ENCODE peak calls at places on chromosomes 11 and 22, in five cellular contexts. Y is upper lobe of right lung, S is AG04449, J is cardiac muscle cell, X is fibroblast of lung. E is an unnamed sample.

GRCh38 chr11:45087301-45087700 is 59.1 kb upstream of the PRDM11 start:
- DNase-seq in Y (no peak), S (no peak), J (no peak), X (no peak), E (no peak)

GRCh38 chr11:124920870-124921609 is 2.0 kb downstream of the HEPN1 start:
- DNase-seq in Y (peak; percentile 86), S (no peak), J (peak; percentile 76), X (peak; percentile 74), E (peak; percentile 61)

GRCh38 chr22:32080904-32081303 is 37.8 kb downstream of the SLC5A1 start:
- DNase-seq in Y (no peak), S (no peak), J (peak; percentile 63), X (peak; percentile 60), E (peak; percentile 10)

GRCh38 chr22:33379836-33380235 is 321.7 kb upstream of the SYN3 start:
- DNase-seq in Y (no peak), S (no peak), J (no peak), X (no peak), E (no peak)

GRCh38 chr11:98365941-98366340 is 654.8 kb upstream of the CNTN5 start:
- DNase-seq in Y (no peak), S (no peak), J (no peak), X (no peak), E (no peak)

GRCh38 chr11:27280131-27280530 is 82.9 kb downstream of the CCDC34 start:
- DNase-seq in Y (no peak), S (no peak), J (no peak), X (no peak), E (no peak)

GRCh38 chr11:81674211-81674610 is 1059.5 kb downstream of the FAM181B start:
- DNase-seq in Y (no peak), S (no peak), J (peak; percentile 0), X (no peak), E (no peak)

GRCh38 chr11:32435511-32435946 is at the start of gene WT1:
- DNase-seq in Y (no peak), S (no peak), J (peak; percentile 54), X (no peak), E (no peak)

GRCh38 chr22:43488031-43488892 is 76.4 kb downstream of the MPPED1 start:
- DNase-seq in Y (no peak), S (no peak), J (no peak), X (no peak), E (no peak)

GRCh38 chr11:61814242-61814957 is 2.4 kb downstream of the FADS1 start:
- DNase-seq in Y (no peak), S (no peak), J (no peak), X (peak; percentile 40), E (no peak)

GRCh38 chr11:19676508-19677379 is 35.9 kb upstream of the NAV2 start:
- DNase-seq in Y (no peak), S (no peak), J (no peak), X (no peak), E (no peak)

GRCh38 chr11:112776834-112777793 is 184.1 kb upstream of the NCAM1 start:
- DNase-seq in Y (no peak), S (no peak), J (peak; percentile 71), X (no peak), E (no peak)

GRCh38 chr11:115929618-115930129 is 425.5 kb upstream of the CADM1 start:
- DNase-seq in Y (no peak), S (no peak), J (no peak), X (no peak), E (no peak)

GRCh38 chr22:21695432-21696085 is 29.7 kb downstream of the PPIL2 start:
- DNase-seq in Y (no peak), S (no peak), J (no peak), X (no peak), E (no peak)

GRCh38 chr22:38239101-38239761 is 33.6 kb downstream of the TMEM184B start:
- DNase-seq in Y (peak; percentile 74), S (peak; percentile 91), J (peak; percentile 25), X (peak; percentile 89), E (no peak)

GRCh38 chr11:8288824-8289223 is 25.1 kb upstream of the LMO1 start:
- DNase-seq in Y (no peak), S (no peak), J (no peak), X (no peak), E (no peak)

GRCh38 chr11:44555031-44555800 is 10.2 kb upstream of the CD82 start:
- DNase-seq in Y (no peak), S (no peak), J (no peak), X (no peak), E (no peak)

GRCh38 chr11:62792193-62792575 is 378 bp upstream of the TMEM223 start:
- DNase-seq in Y (no peak), S (no peak), J (peak; percentile 94), X (no peak), E (peak; percentile 30)

GRCh38 chr11:12190511-12190910 is 80.1 kb downstream of the MICAL2 start:
- DNase-seq in Y (no peak), S (no peak), J (no peak), X (no peak), E (no peak)

GRCh38 chr11:57464343-57465181 is 4.2 kb downstream of the RTN4RL2 start:
- DNase-seq in Y (no peak), S (no peak), J (no peak), X (no peak), E (no peak)

GRCh38 chr11:126109941-126110731 is 47.5 kb upstream of the CDON start:
- DNase-seq in Y (no peak), S (no peak), J (no peak), X (peak; percentile 74), E (no peak)

GRCh38 chr11:13150487-13150886 is 127.1 kb upstream of the BMAL1 start:
- DNase-seq in Y (no peak), S (no peak), J (no peak), X (no peak), E (no peak)

GRCh38 chr11:9716275-9717039 is 52.6 kb downstream of the SWAP70 start:
- DNase-seq in Y (no peak), S (peak; percentile 14), J (no peak), X (peak; percentile 73), E (no peak)

GRCh38 chr11:17384002-17384511 is 4.4 kb downstream of the KCNJ11 start:
- DNase-seq in Y (peak; percentile 89), S (peak; percentile 26), J (peak; percentile 93), X (peak; percentile 84), E (peak; percentile 70)

GRCh38 chr11:28342704-28343103 is 234.5 kb downstream of the METTL15 start:
- DNase-seq in Y (no peak), S (no peak), J (no peak), X (peak; percentile 39), E (no peak)

GRCh38 chr11:14973621-14974020 is 1.5 kb upstream of the CALCA start:
- DNase-seq in Y (peak; percentile 63), S (no peak), J (peak; percentile 44), X (peak; percentile 34), E (peak; percentile 46)

GRCh38 chr22:23215294-23216204 is 35.2 kb downstream of the BCR start:
- DNase-seq in Y (no peak), S (no peak), J (no peak), X (no peak), E (peak; percentile 21)

GRCh38 chr11:44178381-44178780 is 82.9 kb downstream of the EXT2 start:
- DNase-seq in Y (no peak), S (peak; percentile 59), J (peak; percentile 37), X (peak; percentile 33), E (no peak)

GRCh38 chr11:58734681-58735490 is 3.1 kb upstream of the GLYAT start:
- DNase-seq in Y (no peak), S (no peak), J (no peak), X (no peak), E (no peak)

GRCh38 chr11:66547662-66548009 is 933 bp downstream of the ACTN3 start:
- DNase-seq in Y (no peak), S (no peak), J (peak; percentile 80), X (no peak), E (no peak)
- H3K4me3 ChIP-seq in Y (no peak overlapping the region), S (no peak overlapping the region), J (peak overlapping the region; percentile 71), X (no peak overlapping the region), E (no peak overlapping the region)

GRCh38 chr11:70569996-70570692 is 171.8 kb downstream of the CTTN start:
- DNase-seq in Y (peak; percentile 57), S (no peak), J (no peak), X (no peak), E (no peak)

GRCh38 chr11:70566768-70567530 is 168.6 kb downstream of the CTTN start:
- DNase-seq in Y (peak; percentile 6), S (no peak), J (no peak), X (no peak), E (no peak)

GRCh38 chr11:70569173-70569890 is 171.0 kb downstream of the CTTN start:
- DNase-seq in Y (peak; percentile 57), S (no peak), J (no peak), X (no peak), E (no peak)

GRCh38 chr11:70568504-70569172 is 170.3 kb downstream of the CTTN start:
- DNase-seq in Y (peak; percentile 67), S (no peak), J (peak; percentile 56), X (peak; percentile 17), E (no peak)

GRCh38 chr11:70567680-70568503 is 169.6 kb downstream of the CTTN start:
- DNase-seq in Y (peak; percentile 68), S (no peak), J (no peak), X (peak; percentile 21), E (no peak)
- H3K4me3 ChIP-seq in Y (peak overlapping the region; percentile 48), S (peak overlapping the region; percentile 49), J (no peak overlapping the region), X (peak overlapping the region; percentile 38), E (no peak overlapping the region)

DNA sequence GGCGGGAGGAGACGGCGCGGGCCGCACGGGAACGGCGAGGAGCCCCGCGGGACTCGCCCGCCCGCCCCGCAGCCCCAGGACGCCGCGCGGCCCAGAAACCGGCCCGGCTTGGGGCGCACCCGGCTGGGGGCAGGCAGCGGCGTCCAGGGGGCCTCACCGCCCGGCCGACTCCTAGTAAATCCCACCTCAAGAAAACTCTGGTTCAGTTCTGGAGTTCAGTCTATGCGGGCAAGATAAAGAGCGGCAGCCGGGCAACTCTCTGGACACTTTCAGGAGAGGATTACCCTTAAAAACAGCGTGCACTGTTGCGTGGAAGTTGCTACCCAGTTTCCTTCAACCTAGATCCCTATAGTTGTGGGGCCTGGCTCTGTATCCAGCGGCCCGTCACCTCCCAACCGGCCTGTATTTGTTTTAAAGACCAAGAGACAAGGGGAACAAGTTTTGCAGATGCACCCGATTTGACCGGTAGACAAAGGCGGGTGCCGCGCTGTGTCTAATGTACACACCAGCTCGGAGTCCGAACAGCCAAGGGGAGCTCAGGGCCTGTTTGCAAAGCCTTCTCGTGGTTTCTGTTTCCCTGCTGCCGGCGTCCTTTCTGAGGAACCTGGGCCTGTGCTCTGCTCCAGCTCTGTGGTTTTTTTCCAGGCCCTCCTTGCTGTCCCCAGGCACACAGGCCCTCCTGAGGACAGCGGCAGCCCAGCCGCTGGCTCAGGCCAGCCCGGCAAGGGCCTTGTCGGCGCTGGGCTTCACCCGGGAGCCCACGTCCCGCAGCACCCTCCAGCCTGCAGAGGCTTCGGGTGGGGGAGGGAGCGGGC is 1.1 kb downstream of the TBX1 start:
- DNase-seq in Y (no peak), S (no peak), J (peak; percentile 51), X (no peak), E (no peak)
- H3K4me3 ChIP-seq in Y (no peak overlapping the region), S (peak overlapping the region; percentile 47), J (no peak overlapping the region), X (no peak overlapping the region), E (no peak overlapping the region)

GRCh38 chr11:100719809-100720221 is 32.7 kb downstream of the ARHGAP42 start:
- DNase-seq in Y (no peak), S (peak; percentile 44), J (no peak), X (peak; percentile 91), E (no peak)
- H3K4me3 ChIP-seq in Y (no peak overlapping the region), S (no peak overlapping the region), J (no peak overlapping the region), X (no peak overlapping the region), E (no peak overlapping the region)

DNA sequence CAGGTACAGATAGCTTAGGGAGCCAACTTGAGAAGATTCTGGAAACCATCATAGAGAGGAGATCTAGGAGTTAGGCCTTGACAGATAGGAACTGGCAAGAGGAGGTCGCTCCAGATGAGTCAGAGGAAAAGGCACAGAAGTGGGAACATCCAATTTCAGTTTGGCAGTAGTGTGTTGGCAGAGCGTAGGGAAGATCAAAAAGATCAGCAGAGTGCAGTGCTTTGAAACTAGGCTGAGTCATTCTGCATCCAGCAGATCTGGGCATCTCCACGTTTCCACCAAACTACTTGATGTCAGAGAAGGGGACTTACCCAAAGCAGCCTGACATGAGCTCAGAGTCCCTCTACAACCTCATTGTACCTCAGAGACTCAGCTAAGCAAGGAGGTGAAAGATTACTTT is 58.5 kb downstream of the GAB4 start:
- DNase-seq in Y (no peak), S (no peak), J (no peak), X (no peak), E (no peak)
- H3K4me3 ChIP-seq in Y (no peak overlapping the region), S (no peak overlapping the region), J (no peak overlapping the region), X (no peak overlapping the region), E (no peak overlapping the region)

E was measured in naive thymus-derived CD4-positive, alpha-beta T cell.